ENCODE peak calls at places on chromosomes 11 and 22, in seven cellular contexts. One of them, this sample, is unnamed.

GRCh38 chr11:2868604-2869526 is 16.7 kb downstream of the CDKN1C start:
- DNase-seq in mucosa of descending colon: no peak
- DNase-seq in stomach: no peak
- DNase-seq in ovary: no peak
- DNase-seq in uterus: no peak
- DNase-seq in A549: no peak
- DNase-seq in cardiac muscle cell: no peak
- DNase-seq in this sample: no peak

GRCh38 chr11:30062103-30062502 is 45.3 kb upstream of the KCNA4 start:
- DNase-seq in mucosa of descending colon: no peak
- DNase-seq in stomach: no peak
- DNase-seq in ovary: no peak
- DNase-seq in uterus: no peak
- DNase-seq in A549: no peak
- DNase-seq in cardiac muscle cell: no peak
- DNase-seq in this sample: no peak

GRCh38 chr11:62124186-62125113 is 639 bp downstream of the INCENP start:
- DNase-seq in mucosa of descending colon: peak; percentile 50
- DNase-seq in stomach: no peak
- DNase-seq in ovary: no peak
- DNase-seq in uterus: no peak
- DNase-seq in A549: no peak
- DNase-seq in cardiac muscle cell: peak; percentile 36
- DNase-seq in this sample: peak; percentile 61

GRCh38 chr11:71543866-71544265 is 4.4 kb upstream of the KRTAP5-9 start:
- DNase-seq in mucosa of descending colon: peak; percentile 6
- DNase-seq in stomach: no peak
- DNase-seq in ovary: no peak
- DNase-seq in uterus: no peak
- DNase-seq in A549: no peak
- DNase-seq in cardiac muscle cell: no peak
- DNase-seq in this sample: no peak

GRCh38 chr11:20990447-20990846 is 321.1 kb downstream of the NELL1 start:
- DNase-seq in mucosa of descending colon: no peak
- DNase-seq in stomach: no peak
- DNase-seq in ovary: no peak
- DNase-seq in uterus: no peak
- DNase-seq in A549: no peak
- DNase-seq in cardiac muscle cell: no peak
- DNase-seq in this sample: no peak

GRCh38 chr11:87035976-87036583 is 1.7 kb upstream of the TMEM135 start:
- DNase-seq in mucosa of descending colon: no peak
- DNase-seq in stomach: no peak
- DNase-seq in ovary: no peak
- DNase-seq in uterus: no peak
- DNase-seq in A549: no peak
- DNase-seq in cardiac muscle cell: no peak
- DNase-seq in this sample: no peak

GRCh38 chr11:46253258-46254134 is 24.0 kb upstream of the CREB3L1 start:
- DNase-seq in mucosa of descending colon: no peak
- DNase-seq in stomach: no peak
- DNase-seq in ovary: no peak
- DNase-seq in uterus: no peak
- DNase-seq in A549: no peak
- DNase-seq in cardiac muscle cell: no peak
- DNase-seq in this sample: no peak

GRCh38 chr11:113683481-113684046 is 22.5 kb downstream of the TMPRSS5 start:
- DNase-seq in mucosa of descending colon: no peak
- DNase-seq in stomach: no peak
- DNase-seq in ovary: no peak
- DNase-seq in uterus: no peak
- DNase-seq in A549: no peak
- DNase-seq in cardiac muscle cell: no peak
- DNase-seq in this sample: no peak

GRCh38 chr11:75450826-75451783 is 18.1 kb upstream of the KLHL35 start:
- DNase-seq in mucosa of descending colon: no peak
- DNase-seq in stomach: no peak
- DNase-seq in ovary: no peak
- DNase-seq in uterus: no peak
- DNase-seq in A549: no peak
- DNase-seq in cardiac muscle cell: no peak
- DNase-seq in this sample: no peak

GRCh38 chr22:19361501-19362103 is 69.9 kb downstream of the HIRA start:
- DNase-seq in mucosa of descending colon: no peak
- DNase-seq in stomach: no peak
- DNase-seq in ovary: no peak
- DNase-seq in uterus: no peak
- DNase-seq in A549: no peak
- DNase-seq in cardiac muscle cell: no peak
- DNase-seq in this sample: no peak

GRCh38 chr22:49838771-49839717 is 11.4 kb upstream of the BRD1 start:
- DNase-seq in mucosa of descending colon: peak; percentile 48
- DNase-seq in stomach: no peak
- DNase-seq in ovary: no peak
- DNase-seq in uterus: no peak
- DNase-seq in A549: no peak
- DNase-seq in cardiac muscle cell: no peak
- DNase-seq in this sample: no peak

GRCh38 chr11:2202071-2202899 is 30.7 kb upstream of the TH start:
- DNase-seq in mucosa of descending colon: peak; percentile 85
- DNase-seq in stomach: peak; percentile 88
- DNase-seq in ovary: no peak
- DNase-seq in uterus: no peak
- DNase-seq in A549: no peak
- DNase-seq in cardiac muscle cell: no peak
- DNase-seq in this sample: peak; percentile 14

GRCh38 chr11:101914737-101915426 is at the start of gene CEP126:
- DNase-seq in mucosa of descending colon: peak; percentile 97
- DNase-seq in stomach: peak; percentile 93
- DNase-seq in ovary: peak; percentile 96
- DNase-seq in uterus: peak; percentile 95
- DNase-seq in A549: peak; percentile 94
- DNase-seq in cardiac muscle cell: peak; percentile 98
- DNase-seq in this sample: peak; percentile 93

GRCh38 chr11:45852712-45853101 is 5.4 kb downstream of the CRY2 start:
- DNase-seq in mucosa of descending colon: no peak
- DNase-seq in stomach: no peak
- DNase-seq in ovary: no peak
- DNase-seq in uterus: no peak
- DNase-seq in A549: no peak
- DNase-seq in cardiac muscle cell: no peak
- DNase-seq in this sample: no peak

GRCh38 chr11:118434123-118434552 is 2.2 kb upstream of the KMT2A start:
- DNase-seq in mucosa of descending colon: no peak
- DNase-seq in stomach: no peak
- DNase-seq in ovary: no peak
- DNase-seq in uterus: no peak
- DNase-seq in A549: no peak
- DNase-seq in cardiac muscle cell: peak; percentile 48
- DNase-seq in this sample: no peak

DNA sequence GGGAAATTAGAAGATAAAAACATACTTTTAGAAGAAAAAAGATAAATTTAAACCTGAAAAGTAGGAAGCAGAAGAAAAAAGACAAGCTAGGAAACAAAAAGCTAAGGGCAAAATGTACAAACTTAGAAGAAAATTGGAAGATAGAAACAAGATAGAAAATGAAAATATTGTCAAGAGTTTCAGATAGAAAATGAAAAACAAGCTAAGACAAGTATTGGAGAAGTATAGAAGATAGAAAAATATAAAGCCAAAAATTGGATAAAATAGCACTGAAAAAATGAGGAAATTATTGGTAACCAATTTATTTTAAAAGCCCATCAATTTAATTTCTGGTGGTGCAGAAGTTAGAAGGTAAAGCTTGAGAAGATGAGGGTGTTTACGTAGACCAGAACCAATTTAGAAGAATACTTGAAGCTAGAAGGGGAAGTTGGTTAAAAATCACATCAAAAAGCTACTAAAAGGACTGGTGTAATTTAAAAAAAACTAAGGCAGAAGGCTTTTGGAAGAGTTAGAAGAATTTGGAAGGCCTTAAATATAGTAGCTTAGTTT is 942 bp downstream of the MALAT1 start:
- DNase-seq in mucosa of descending colon: no peak
- DNase-seq in stomach: no peak
- DNase-seq in ovary: no peak
- DNase-seq in uterus: no peak
- DNase-seq in A549: no peak
- DNase-seq in cardiac muscle cell: no peak
- DNase-seq in this sample: no peak
- H3K4me1 ChIP-seq in mucosa of descending colon: peaks cover 7% of the 10 kb centered on the region
- H3K4me1 ChIP-seq in stomach: peaks cover 39% of the 10 kb centered on the region
- H3K4me1 ChIP-seq in ovary: peaks cover 5% of the 10 kb centered on the region
- H3K4me1 ChIP-seq in uterus: peaks cover 9% of the 10 kb centered on the region
- H3K4me1 ChIP-seq in A549: peaks cover 29% of the 10 kb centered on the region
- H3K4me1 ChIP-seq in cardiac muscle cell: peaks cover 16% of the 10 kb centered on the region
- H3K4me1 ChIP-seq in this sample: peaks cover 40% of the 10 kb centered on the region

GRCh38 chr22:48438791-48439559 is 1388.7 kb downstream of the BRD1 start:
- DNase-seq in mucosa of descending colon: no peak
- DNase-seq in stomach: no peak
- DNase-seq in ovary: no peak
- DNase-seq in uterus: no peak
- DNase-seq in A549: no peak
- DNase-seq in cardiac muscle cell: no peak
- DNase-seq in this sample: peak; percentile 3
- H3K4me1 ChIP-seq in mucosa of descending colon: no peaks in the 10 kb centered on the region
- H3K4me1 ChIP-seq in stomach: no peaks in the 10 kb centered on the region
- H3K4me1 ChIP-seq in ovary: no peaks in the 10 kb centered on the region
- H3K4me1 ChIP-seq in uterus: no peaks in the 10 kb centered on the region
- H3K4me1 ChIP-seq in A549: no peaks in the 10 kb centered on the region
- H3K4me1 ChIP-seq in cardiac muscle cell: no peaks in the 10 kb centered on the region
- H3K4me1 ChIP-seq in this sample: no peaks in the 10 kb centered on the region

GRCh38 chr11:115674831-115675230 is 170.6 kb upstream of the CADM1 start:
- DNase-seq in mucosa of descending colon: no peak
- DNase-seq in stomach: no peak
- DNase-seq in ovary: no peak
- DNase-seq in uterus: no peak
- DNase-seq in A549: no peak
- DNase-seq in cardiac muscle cell: no peak
- DNase-seq in this sample: no peak

GRCh38 chr11:115674176-115674575 is 170.0 kb upstream of the CADM1 start:
- DNase-seq in mucosa of descending colon: no peak
- DNase-seq in stomach: no peak
- DNase-seq in ovary: no peak
- DNase-seq in uterus: no peak
- DNase-seq in A549: no peak
- DNase-seq in cardiac muscle cell: no peak
- DNase-seq in this sample: no peak

GRCh38 chr11:115676768-115677167 is 172.6 kb upstream of the CADM1 start:
- DNase-seq in mucosa of descending colon: no peak
- DNase-seq in stomach: no peak
- DNase-seq in ovary: no peak
- DNase-seq in uterus: no peak
- DNase-seq in A549: no peak
- DNase-seq in cardiac muscle cell: peak; percentile 30
- DNase-seq in this sample: no peak

GRCh38 chr11:115677190-115677589 is 173.0 kb upstream of the CADM1 start:
- DNase-seq in mucosa of descending colon: no peak
- DNase-seq in stomach: no peak
- DNase-seq in ovary: no peak
- DNase-seq in uterus: no peak
- DNase-seq in A549: no peak
- DNase-seq in cardiac muscle cell: no peak
- DNase-seq in this sample: no peak

GRCh38 chr11:115676206-115676605 is 172.0 kb upstream of the CADM1 start:
- DNase-seq in mucosa of descending colon: no peak
- DNase-seq in stomach: no peak
- DNase-seq in ovary: no peak
- DNase-seq in uterus: no peak
- DNase-seq in A549: no peak
- DNase-seq in cardiac muscle cell: no peak
- DNase-seq in this sample: no peak
- H3K4me1 ChIP-seq in mucosa of descending colon: no peaks in the 10 kb centered on the region
- H3K4me1 ChIP-seq in stomach: no peaks in the 10 kb centered on the region
- H3K4me1 ChIP-seq in ovary: no peaks in the 10 kb centered on the region
- H3K4me1 ChIP-seq in uterus: no peaks in the 10 kb centered on the region
- H3K4me1 ChIP-seq in A549: no peaks in the 10 kb centered on the region
- H3K4me1 ChIP-seq in cardiac muscle cell: peaks cover 9% of the 10 kb centered on the region
- H3K4me1 ChIP-seq in this sample: no peaks in the 10 kb centered on the region

GRCh38 chr11:11407738-11408084 is 54.7 kb upstream of the CSNK2A3 start:
- DNase-seq in mucosa of descending colon: no peak
- DNase-seq in stomach: no peak
- DNase-seq in ovary: no peak
- DNase-seq in uterus: no peak
- DNase-seq in A549: no peak
- DNase-seq in cardiac muscle cell: no peak
- DNase-seq in this sample: no peak
- H3K4me1 ChIP-seq in mucosa of descending colon: no peaks in the 10 kb centered on the region
- H3K4me1 ChIP-seq in stomach: no peaks in the 10 kb centered on the region
- H3K4me1 ChIP-seq in ovary: peaks cover 22% of the 10 kb centered on the region
- H3K4me1 ChIP-seq in uterus: peaks cover 30% of the 10 kb centered on the region
- H3K4me1 ChIP-seq in A549: peaks cover 8% of the 10 kb centered on the region
- H3K4me1 ChIP-seq in cardiac muscle cell: peaks cover 15% of the 10 kb centered on the region
- H3K4me1 ChIP-seq in this sample: no peaks in the 10 kb centered on the region